ENCODE peak calls at places on chromosomes 3 and 15, in five cellular contexts. F is endothelial cell of umbilical vein, V is GM12878, W is PC-9, O is neural progenitor cell. X is an unnamed sample.

GRCh38 chr3:171169866-171170265 is 143.3 kb upstream of the SLC2A2 start:
- DNase-seq in W (no peak), F (no peak), O (no peak), V (no peak), X (no peak)

GRCh38 chr15:67048281-67049279 is 16.8 kb upstream of the SMAD3 start:
- DNase-seq in W (peak; percentile 93), F (peak; percentile 68), V (no peak), O (no peak), X (peak; percentile 91)

GRCh38 chr3:154758109-154758868 is 321.8 kb upstream of the MME start:
- DNase-seq in O (no peak), F (peak; percentile 11), W (no peak), V (no peak), X (peak; percentile 21)

GRCh38 chr3:122974764-122975162 is 52.8 kb downstream of the SEMA5B start:
- DNase-seq in O (no peak), F (peak; percentile 7), V (no peak), W (peak; percentile 55), X (peak; percentile 46)

GRCh38 chr3:120450914-120451669 is at the start of gene FSTL1:
- DNase-seq in O (peak; percentile 91), V (no peak), W (no peak), F (peak; percentile 67), X (peak; percentile 83)

GRCh38 chr3:33639889-33640288 is 78.2 kb downstream of the CLASP2 start:
- DNase-seq in O (no peak), F (no peak), W (no peak), V (no peak), X (no peak)

GRCh38 chr3:52521488-52521824 is 12.2 kb downstream of the NT5DC2 start:
- DNase-seq in V (no peak), W (no peak), F (no peak), O (no peak), X (no peak)

GRCh38 chr3:45140392-45140791 is 5.8 kb downstream of the CDCP1 start:
- DNase-seq in O (no peak), F (no peak), V (no peak), W (no peak), X (peak; percentile 77)

GRCh38 chr3:125055913-125056705 is at the start of gene HEG1:
- DNase-seq in V (no peak), W (peak; percentile 51), O (peak; percentile 91), F (peak; percentile 80), X (peak; percentile 84)

GRCh38 chr3:12870942-12871341 is 29.6 kb upstream of the RPL32 start:
- DNase-seq in O (no peak), V (no peak), W (no peak), F (no peak), X (no peak)

GRCh38 chr3:170058127-170058526 is 20.3 kb downstream of the GPR160 start:
- DNase-seq in F (no peak), O (no peak), W (no peak), V (no peak), X (no peak)

GRCh38 chr15:75640483-75641175 is 605 bp upstream of the IMP3 start:
- DNase-seq in F (peak; percentile 77), O (peak; percentile 33), V (peak; percentile 52), W (peak; percentile 58), X (peak; percentile 70)

GRCh38 chr3:132174500-132174899 is 139.7 kb upstream of the CPNE4 start:
- DNase-seq in W (no peak), F (no peak), O (no peak), V (no peak), X (no peak)

GRCh38 chr15:29857196-29857595 is 34.9 kb upstream of the TJP1 start:
- DNase-seq in F (no peak), O (no peak), W (no peak), V (no peak), X (peak; percentile 20)

GRCh38 chr15:45307230-45307924 is 55.3 kb downstream of the SLC28A2 start:
- DNase-seq in V (peak; percentile 31), W (peak; percentile 40), O (peak; percentile 5), F (peak; percentile 41), X (peak; percentile 56)

GRCh38 chr3:169295126-169295525 is 368.4 kb downstream of the MECOM start:
- DNase-seq in O (no peak), W (no peak), F (peak; percentile 71), V (no peak), X (peak; percentile 13)

GRCh38 chr15:81182031-81182745 is 14.5 kb upstream of the IL16 start:
- DNase-seq in F (no peak), V (no peak), W (no peak), O (peak; percentile 50), X (peak; percentile 71)

GRCh38 chr15:60369696-60370095 is 28.1 kb downstream of the ANXA2 start:
- DNase-seq in W (no peak), O (no peak), F (no peak), V (no peak), X (no peak)

GRCh38 chr3:155946178-155946577 is 75.7 kb downstream of the GMPS start:
- DNase-seq in W (no peak), F (no peak), O (no peak), V (no peak), X (peak; percentile 84)

GRCh38 chr15:99211926-99212325 is 37.5 kb downstream of the TTC23 start:
- DNase-seq in V (no peak), O (no peak), F (no peak), W (no peak), X (peak; percentile 7)

GRCh38 chr3:171704002-171704401 is 106.3 kb downstream of the PLD1 start:
- DNase-seq in W (no peak), O (peak; percentile 53), F (peak; percentile 45), V (no peak), X (peak; percentile 40)

GRCh38 chr3:179512398-179512797 is 50.3 kb upstream of the ACTL6A start:
- DNase-seq in V (no peak), O (no peak), F (no peak), W (no peak), X (no peak)

GRCh38 chr3:16362781-16363180 is 97.8 kb downstream of the OXNAD1 start:
- DNase-seq in O (no peak), V (no peak), F (no peak), W (no peak), X (peak; percentile 53)

GRCh38 chr3:132721479-132722164 is 587 bp downstream of the NPHP3 start:
- DNase-seq in W (no peak), O (peak; percentile 88), V (no peak), F (no peak), X (peak; percentile 76)

GRCh38 chr3:30145281-30145680 is 461.1 kb upstream of the TGFBR2 start:
- DNase-seq in F (no peak), O (no peak), W (no peak), V (no peak), X (no peak)

GRCh38 chr3:31353166-31353565 is 179.6 kb upstream of the STT3B start:
- DNase-seq in O (no peak), F (no peak), V (no peak), W (no peak), X (peak; percentile 51)

GRCh38 chr3:147358144-147358992 is 48.0 kb downstream of the ZIC4 start:
- DNase-seq in V (no peak), O (no peak), W (no peak), F (no peak), X (no peak)
- TF ChIP-seq EZH2 in V (no peak), O (peak; percentile 25), W (no peak), F (no peak), X (peak; percentile 73)

GRCh38 chr3:24830230-24831152 is 335.8 kb upstream of the THRB start:
- DNase-seq in W (no peak), V (no peak), O (peak; percentile 55), F (no peak), X (no peak)

GRCh38 chr3:24829011-24829581 is 334.4 kb upstream of the THRB start:
- DNase-seq in F (peak; percentile 14), W (no peak), O (peak; percentile 78), V (no peak), X (no peak)

GRCh38 chr3:24832878-24833277 is 338.2 kb upstream of the THRB start:
- DNase-seq in W (no peak), F (no peak), V (no peak), O (no peak), X (no peak)

GRCh38 chr3:24834442-24834841 is 339.8 kb upstream of the THRB start:
- DNase-seq in F (no peak), O (no peak), V (no peak), W (no peak), X (no peak)

GRCh38 chr3:24829632-24830229 is 335.1 kb upstream of the THRB start:
- DNase-seq in V (no peak), F (peak; percentile 5), W (no peak), O (peak; percentile 72), X (peak; percentile 11)
- TF ChIP-seq EZH2 in V (no peak), F (peak; percentile 67), W (no peak), O (peak; percentile 45), X (no peak)

GRCh38 chr3:150763841-150764483 is 993 bp upstream of the SIAH2 start:
- DNase-seq in V (no peak), W (peak; percentile 65), O (peak; percentile 73), F (no peak), X (peak; percentile 65)

GRCh38 chr3:150763122-150763840 is at the start of gene SIAH2:
- DNase-seq in F (peak; percentile 94), V (peak; percentile 71), W (peak; percentile 88), O (peak; percentile 92), X (peak; percentile 95)

GRCh38 chr3:150762662-150763121 is 277 bp downstream of the SIAH2 start:
- DNase-seq in O (no peak), V (no peak), W (no peak), F (no peak), X (no peak)

GRCh38 chr3:150760431-150761200 is 2.4 kb downstream of the SIAH2 start:
- DNase-seq in V (peak; percentile 45), O (no peak), F (no peak), W (no peak), X (no peak)

GRCh38 chr3:150761831-150762661 is 923 bp downstream of the SIAH2 start:
- DNase-seq in V (no peak), F (peak; percentile 69), W (peak; percentile 55), O (peak; percentile 79), X (peak; percentile 64)
- TF ChIP-seq EZH2 in V (no peak), F (no peak), W (no peak), O (peak; percentile 59), X (no peak)

GRCh38 chr3:127454968-127455367 is 135.6 kb downstream of the TPRA1 start:
- DNase-seq in V (no peak), F (no peak), W (no peak), O (no peak), X (no peak)

GRCh38 chr3:127457746-127458145 is 132.8 kb downstream of the TPRA1 start:
- DNase-seq in V (no peak), F (no peak), W (no peak), O (no peak), X (no peak)

GRCh38 chr3:127455541-127456450 is 134.7 kb downstream of the TPRA1 start:
- DNase-seq in W (no peak), F (peak; percentile 54), O (peak; percentile 95), V (no peak), X (peak; percentile 40)

GRCh38 chr3:127457094-127457475 is 133.4 kb downstream of the TPRA1 start:
- DNase-seq in F (peak; percentile 50), V (no peak), O (peak; percentile 73), W (no peak), X (peak; percentile 23)

DNA sequence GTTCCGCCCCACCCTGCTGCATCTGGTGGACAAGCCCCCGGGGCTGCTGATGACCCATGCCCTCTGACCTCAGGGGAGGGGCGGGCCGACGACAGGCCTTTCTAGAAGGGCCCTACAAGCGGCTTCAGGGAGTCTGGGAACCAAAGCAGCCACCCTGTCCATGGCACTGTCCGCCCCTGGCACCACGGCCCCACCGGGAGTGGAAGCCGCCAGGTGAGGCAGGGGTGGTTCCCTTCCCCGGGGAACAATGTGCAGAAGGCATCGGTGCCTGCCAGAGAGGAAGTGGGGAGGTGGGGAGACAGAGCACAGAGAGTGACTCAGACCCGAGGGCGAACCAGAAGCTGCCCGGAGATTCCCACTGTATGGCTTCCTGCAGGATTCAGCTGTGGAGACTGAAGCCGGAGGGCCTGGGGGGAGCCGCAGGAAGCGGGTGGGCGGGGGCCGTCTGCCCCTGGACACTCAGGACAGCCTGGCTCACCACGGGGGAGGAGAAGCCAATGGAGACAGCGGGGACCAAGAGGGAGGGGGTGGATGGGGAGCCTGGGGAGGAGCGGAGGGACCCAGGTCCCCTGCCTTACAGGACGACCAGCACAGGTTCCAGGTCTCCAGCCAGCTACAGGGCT is 134.0 kb downstream of the TPRA1 start:
- DNase-seq in F (peak; percentile 68), W (no peak), V (no peak), O (no peak), X (peak; percentile 72)
- TF ChIP-seq EZH2 in F (no peak), W (no peak), V (no peak), O (peak; percentile 30), X (no peak)